ENCODE peak calls at places on chromosomes 16 and 17, in eight cellular contexts. F is omental fat pad, K is fibroblast of pulmonary artery, Z is right lobe of liver, B is K562, T is activated B cell treated with CpG ODN at 0.5 μM for 24 hours, O is uterus, H is HCT116. G is an unnamed sample.

GRCh38 chr16:65069090-65069489 is 52.8 kb downstream of the CDH11 start:
- DNase-seq in H (no peak), Z (no peak), K (peak), B (no peak), T (no peak), F (no peak), O (no peak), G (no peak)

GRCh38 chr16:75761111-75761510 is 34.8 kb upstream of the CPHXL start:
- DNase-seq in O (no peak), K (peak), T (no peak), F (no peak), Z (no peak), H (no peak), B (no peak), G (no peak)

GRCh38 chr17:80146121-80147034 is 550 bp downstream of the EIF4A3 start:
- DNase-seq in F (no peak), T (no peak), H (no peak), B (peak), O (peak), Z (peak), K (no peak), G (no peak)

GRCh38 chr16:12688972-12689850 is 114.5 kb downstream of the CPPED1 start:
- DNase-seq in T (no peak), F (no peak), H (no peak), Z (no peak), K (no peak), O (no peak), B (no peak), G (no peak)

GRCh38 chr16:84150926-84151325 is 5.8 kb downstream of the DNAAF1 start:
- DNase-seq in B (no peak), T (no peak), Z (no peak), K (no peak), H (no peak), O (no peak), F (no peak), G (no peak)

GRCh38 chr17:65218261-65218660 is 81.1 kb downstream of the RGS9 start:
- DNase-seq in F (no peak), H (no peak), O (no peak), K (no peak), Z (no peak), T (no peak), B (no peak), G (no peak)

GRCh38 chr17:40301315-40301714 is 7.7 kb upstream of the RARA start:
- DNase-seq in B (no peak), F (no peak), H (no peak), Z (peak), K (no peak), O (no peak), T (no peak), G (no peak)

GRCh38 chr16:75248142-75248535 is 3.3 kb downstream of the BCAR1 start:
- DNase-seq in H (no peak), K (no peak), O (no peak), B (no peak), F (no peak), T (no peak), Z (no peak), G (no peak)

GRCh38 chr17:64533784-64534183 is 27.0 kb downstream of the CEP95 start:
- DNase-seq in K (no peak), F (no peak), O (no peak), H (no peak), Z (no peak), B (no peak), T (no peak), G (no peak)

GRCh38 chr16:63323722-63324121 is 1287.5 kb upstream of the CDH8 start:
- DNase-seq in K (no peak), Z (no peak), F (no peak), H (no peak), T (no peak), O (no peak), B (no peak), G (no peak)

GRCh38 chr16:85238233-85238647 is 126.0 kb upstream of the CIBAR2 start:
- DNase-seq in T (no peak), B (no peak), K (peak), F (no peak), Z (no peak), H (no peak), O (peak), G (peak)

GRCh38 chr17:42535400-42536047 is 517 bp upstream of the NAGLU start:
- DNase-seq in T (no peak), Z (no peak), K (no peak), H (no peak), B (no peak), O (no peak), F (no peak), G (no peak)

GRCh38 chr16:11361751-11362742 is 16.8 kb downstream of the RMI2 start:
- DNase-seq in B (no peak), F (no peak), T (no peak), O (no peak), Z (no peak), K (no peak), H (no peak), G (no peak)

GRCh38 chr16:51359141-51359960 is 208.3 kb upstream of the SALL1 start:
- DNase-seq in Z (peak), O (peak), H (no peak), B (no peak), F (no peak), K (no peak), T (no peak), G (peak)

GRCh38 chr16:85332175-85332574 is 219.9 kb upstream of the CIBAR2 start:
- DNase-seq in Z (no peak), K (no peak), B (no peak), O (no peak), H (no peak), F (no peak), T (no peak), G (no peak)

GRCh38 chr16:35391328-35391727 is 1931.9 kb downstream of the TP53TG3F start:
- DNase-seq in H (peak), T (no peak), K (peak), O (no peak), F (no peak), B (peak), Z (peak), G (peak)

GRCh38 chr17:78935419-78936323 is 10.5 kb upstream of the TIMP2 start:
- DNase-seq in Z (no peak), O (peak), T (no peak), F (no peak), B (peak), H (no peak), K (peak), G (peak)

GRCh38 chr16:17367034-17367433 is 103.7 kb downstream of the XYLT1 start:
- DNase-seq in Z (no peak), F (no peak), H (no peak), K (no peak), B (no peak), O (no peak), T (no peak), G (no peak)

GRCh38 chr17:44920565-44920940 is 5.3 kb upstream of the GFAP start:
- DNase-seq in K (no peak), O (no peak), F (no peak), H (no peak), Z (no peak), B (no peak), T (no peak), G (no peak)

GRCh38 chr16:48384982-48385271 is 286 bp downstream of the SIAH1 start:
- DNase-seq in B (peak), K (peak), T (no peak), F (no peak), O (no peak), Z (peak), H (no peak), G (peak)

GRCh38 chr17:64457156-64457555 is 8.2 kb downstream of the MILR1 start:
- DNase-seq in B (no peak), F (no peak), O (no peak), H (no peak), Z (no peak), K (peak), T (no peak), G (no peak)

GRCh38 chr17:973053-973452 is 6.5 kb downstream of the NXN start:
- DNase-seq in O (no peak), F (no peak), T (no peak), B (no peak), Z (no peak), K (no peak), H (peak), G (no peak)

GRCh38 chr17:1561420-1562177 is 993 bp downstream of the PITPNA start:
- DNase-seq in Z (peak), H (no peak), T (peak), B (peak), F (no peak), O (no peak), K (peak), G (peak)

GRCh38 chr17:67431210-67432015 is 54.3 kb downstream of the PITPNC1 start:
- DNase-seq in B (peak), Z (no peak), K (peak), O (no peak), H (peak), T (no peak), F (no peak), G (no peak)

GRCh38 chr16:21265104-21265825 is 12.8 kb downstream of the CRYM start:
- DNase-seq in O (no peak), K (no peak), B (no peak), F (no peak), Z (peak), T (no peak), H (no peak), G (no peak)

GRCh38 chr17:79617304-79617703 is 6.5 kb upstream of the RBFOX3 start:
- DNase-seq in O (no peak), K (no peak), H (no peak), Z (no peak), T (no peak), F (no peak), B (no peak), G (no peak)

GRCh38 chr16:20844588-20844987 is 38.3 kb downstream of the REXO5 start:
- DNase-seq in T (no peak), Z (no peak), F (no peak), K (no peak), O (no peak), B (no peak), H (no peak), G (no peak)

GRCh38 chr16:50463581-50464324 is 84.4 kb upstream of the NKD1 start:
- DNase-seq in K (no peak), Z (no peak), F (no peak), H (no peak), O (no peak), B (no peak), T (no peak), G (no peak)

GRCh38 chr17:50148226-50149098 is 2.0 kb downstream of the PPP1R9B start:
- DNase-seq in B (peak), Z (peak), K (no peak), O (peak), T (peak), F (peak), H (no peak), G (peak)

GRCh38 chr16:10906914-10907756 is 30.1 kb downstream of the CIITA start:
- DNase-seq in O (no peak), B (no peak), K (no peak), H (no peak), F (no peak), T (no peak), Z (no peak), G (no peak)

GRCh38 chr17:59107306-59107670 is 608 bp upstream of the TRIM37 start:
- DNase-seq in H (no peak), B (no peak), Z (no peak), O (no peak), K (no peak), F (no peak), T (no peak), G (no peak)

GRCh38 chr17:59110973-59111372 is 4.3 kb upstream of the TRIM37 start:
- DNase-seq in F (no peak), T (no peak), Z (no peak), K (no peak), B (no peak), O (no peak), H (no peak), G (no peak)

GRCh38 chr17:59108400-59109102 is 1.9 kb upstream of the TRIM37 start:
- DNase-seq in B (no peak), H (no peak), O (no peak), F (no peak), K (no peak), T (no peak), Z (no peak), G (no peak)

GRCh38 chr17:59105852-59106462 is 723 bp downstream of the TRIM37 start:
- DNase-seq in T (no peak), F (peak), O (peak), H (no peak), Z (peak), B (no peak), K (peak), G (no peak)

DNA sequence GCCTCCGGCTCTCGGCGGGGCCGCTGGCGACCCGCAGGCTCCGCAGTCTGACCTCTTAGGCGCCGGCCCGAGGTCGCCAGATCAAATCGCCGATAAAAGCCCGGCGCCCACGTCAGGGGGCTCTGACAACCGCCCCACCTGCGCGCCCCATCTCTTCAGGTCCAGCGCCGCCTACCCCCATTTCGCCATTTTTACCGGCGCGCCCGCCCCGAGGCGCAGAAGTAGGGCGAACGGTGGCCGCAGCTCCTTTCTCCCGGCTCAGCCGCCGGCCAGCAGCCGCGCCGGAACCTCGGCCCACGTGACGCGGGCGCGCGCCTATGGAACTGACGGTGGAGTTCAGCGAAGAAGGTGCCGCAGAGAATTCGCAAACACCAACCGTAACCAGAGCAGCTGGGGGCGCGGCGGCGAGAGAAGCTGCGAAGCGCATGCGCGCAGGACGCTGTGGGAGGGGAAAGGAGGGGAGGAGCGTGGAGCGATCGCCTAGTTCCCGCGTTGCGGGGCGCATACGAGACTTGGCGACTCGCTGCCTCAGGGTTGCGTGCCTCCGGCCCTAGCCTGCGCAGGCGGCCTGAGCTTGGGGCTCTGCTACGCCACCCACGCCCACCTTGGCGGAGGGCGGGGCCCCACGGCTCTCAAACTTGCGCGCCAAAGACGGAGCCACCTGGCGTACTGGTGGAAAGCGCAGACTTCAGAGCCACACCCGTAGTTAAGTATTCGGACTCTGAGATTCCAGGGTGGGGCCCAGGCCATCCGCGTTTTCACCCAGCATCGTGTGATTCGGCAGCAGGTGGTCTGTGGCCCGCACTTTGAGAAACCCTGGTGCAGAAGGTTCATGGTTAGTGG is at the start of gene TRIM37:
- DNase-seq in B (peak), T (peak), F (peak), Z (peak), K (peak), H (peak), O (peak), G (peak)
- TF ChIP-seq CTCF in B (peak), T (no peak), F (no peak), Z (no peak), K (no peak), H (no peak), O (peak), G (no peak)

GRCh38 chr17:66310528-66311148 is 8.2 kb downstream of the PRKCA start:
- DNase-seq in H (no peak), O (no peak), B (peak), Z (no peak), T (no peak), F (no peak), K (no peak), G (no peak)
- TF ChIP-seq CTCF in H (peak), O (no peak), B (peak), Z (no peak), T (no peak), F (no peak), K (no peak), G (no peak)

DNA sequence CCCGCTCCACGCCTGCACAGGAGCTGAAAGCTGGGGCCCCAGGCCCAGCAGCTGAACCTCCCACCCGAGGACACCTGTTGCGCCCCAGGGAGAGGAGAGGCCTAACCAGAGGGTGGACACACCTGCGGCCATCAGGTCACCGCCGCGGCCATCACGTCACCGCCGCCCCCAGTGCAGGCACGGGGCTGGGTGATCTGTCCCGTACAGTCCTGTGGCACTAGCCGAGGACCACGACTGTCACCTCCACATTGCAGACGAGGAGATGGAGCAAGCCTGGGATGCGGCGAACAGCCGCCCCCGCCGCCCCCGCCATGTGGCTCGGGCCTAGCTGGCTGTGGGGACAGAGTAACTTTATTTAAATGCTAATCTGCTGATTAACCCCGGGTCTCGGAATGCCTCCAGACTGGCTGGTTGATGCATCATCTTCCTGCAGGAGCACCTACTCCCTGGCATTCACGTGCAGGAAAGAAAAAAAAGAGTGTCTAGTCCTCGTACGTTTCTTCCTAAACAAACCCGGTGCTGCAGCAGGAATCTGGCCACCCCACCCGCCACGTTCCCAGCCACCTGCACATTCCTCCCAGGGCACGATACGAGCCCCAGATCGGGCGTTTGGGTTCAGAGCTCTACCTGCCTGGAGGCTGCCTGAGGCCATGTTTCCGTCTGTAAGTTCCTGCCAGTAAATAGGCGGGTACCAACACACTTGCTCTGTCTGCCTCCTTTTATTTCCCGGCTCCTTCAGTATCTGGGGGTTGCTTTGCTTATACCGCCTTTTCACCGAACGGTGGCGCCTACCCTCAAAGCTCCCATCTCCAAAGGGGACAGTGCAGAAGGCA is 29.9 kb downstream of the PIEZO1 start:
- DNase-seq in K (peak), O (no peak), B (no peak), H (no peak), F (no peak), T (no peak), Z (no peak), G (peak)
- TF ChIP-seq CTCF in K (peak), O (no peak), B (no peak), H (no peak), F (no peak), T (no peak), Z (no peak), G (peak)

GRCh38 chr17:17570798-17571716 is 20.5 kb downstream of the PEMT start:
- DNase-seq in T (no peak), K (no peak), F (no peak), H (no peak), Z (peak), B (no peak), O (no peak), G (no peak)

GRCh38 chr17:17572010-17572785 is 19.3 kb downstream of the PEMT start:
- DNase-seq in B (no peak), H (no peak), K (no peak), Z (peak), O (no peak), T (no peak), F (no peak), G (no peak)

GRCh38 chr17:17568772-17569195 is 22.7 kb downstream of the PEMT start:
- DNase-seq in O (no peak), Z (peak), B (peak), K (peak), T (peak), F (peak), H (peak), G (peak)

GRCh38 chr17:17569691-17570090 is 21.8 kb downstream of the PEMT start:
- DNase-seq in H (no peak), Z (no peak), B (no peak), K (no peak), F (no peak), O (no peak), T (no peak), G (no peak)

DNA sequence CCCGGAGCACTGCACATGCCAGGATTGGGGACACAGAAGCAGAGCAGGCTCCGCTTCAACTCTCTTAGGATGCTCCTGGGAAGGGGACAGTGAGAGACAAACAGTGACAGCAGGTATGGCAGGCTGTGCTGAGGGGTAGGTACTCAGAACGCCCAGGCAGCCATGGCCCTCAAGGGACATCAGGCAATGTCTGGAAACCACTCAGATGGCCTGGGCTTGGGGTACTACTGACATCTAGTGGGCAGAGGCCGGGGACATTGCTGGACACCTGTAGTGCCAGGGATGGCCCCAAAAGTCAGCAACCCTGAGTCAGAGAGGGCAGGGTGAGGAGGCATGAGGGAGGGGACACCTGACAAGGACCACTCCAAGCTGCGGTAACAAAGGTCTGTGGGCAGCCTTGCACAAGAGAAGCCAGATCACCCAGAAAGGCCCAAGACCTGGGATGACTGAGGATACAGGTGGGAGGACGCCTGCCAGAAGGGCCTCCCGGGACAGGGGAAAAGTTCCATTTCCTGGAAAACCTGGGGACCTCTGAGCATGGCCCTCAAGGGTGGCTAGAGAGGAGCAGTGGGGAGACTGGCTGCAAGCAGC is 21.2 kb downstream of the PEMT start:
- DNase-seq in Z (peak), F (no peak), O (peak), H (no peak), B (no peak), T (no peak), K (peak), G (peak)
- TF ChIP-seq CTCF in Z (peak), F (no peak), O (peak), H (peak), B (peak), T (no peak), K (peak), G (peak)

DNA sequence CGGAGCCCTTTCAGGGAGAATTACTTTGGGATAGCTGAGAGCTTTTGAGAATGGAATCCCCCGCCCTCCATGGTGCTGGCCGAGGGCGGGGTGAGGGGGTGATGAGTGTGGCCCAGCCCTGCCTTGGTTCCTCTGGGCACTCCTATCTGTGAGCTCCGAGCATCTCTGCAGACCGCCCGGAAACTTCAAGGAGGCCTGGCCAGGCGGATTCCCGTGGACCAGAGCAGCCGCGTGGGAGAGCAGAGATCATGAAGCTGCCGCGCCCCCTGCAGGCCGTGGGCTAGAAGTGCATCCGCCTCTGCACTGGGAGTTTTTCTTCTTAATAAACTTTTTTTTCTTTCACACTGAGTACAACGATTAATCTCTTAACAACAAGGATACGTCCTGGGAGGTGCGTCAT is 392.9 kb upstream of the EEF2KMT start:
- DNase-seq in K (no peak), T (no peak), F (no peak), O (no peak), H (peak), Z (no peak), B (peak), G (peak)
- TF ChIP-seq CTCF in K (no peak), T (no peak), F (peak), O (peak), H (peak), Z (peak), B (peak), G (peak)

G was measured in nephron progenitor cell.